ENCODE peak calls at places on chromosomes 2 and 18, in seven cellular contexts. One of them, this sample, is unnamed.

GRCh38 chr18:78765637-78766281 is 213.9 kb upstream of the SALL3 start:
- DNase-seq in RPMI7951: no peak
- DNase-seq in globus pallidus: no peak
- DNase-seq in stimulated activated CD4-positive, alpha-beta T cell treated with anti-CD3 and anti-CD28 coated beads, Interleukin-15, amount 100 ng/mL, for 1 hour: no peak
- DNase-seq in cardiac muscle cell: no peak
- DNase-seq in brain microvascular endothelial cell: no peak
- DNase-seq in midbrain: no peak
- DNase-seq in this sample: peak; percentile 30

GRCh38 chr2:30662268-30663131 is 144.7 kb downstream of the CAPN13 start:
- DNase-seq in RPMI7951: peak; percentile 49
- DNase-seq in globus pallidus: no peak
- DNase-seq in stimulated activated CD4-positive, alpha-beta T cell treated with anti-CD3 and anti-CD28 coated beads, Interleukin-15, amount 100 ng/mL, for 1 hour: no peak
- DNase-seq in cardiac muscle cell: no peak
- DNase-seq in brain microvascular endothelial cell: peak; percentile 59
- DNase-seq in midbrain: no peak
- DNase-seq in this sample: no peak

GRCh38 chr18:48767090-48767670 is 183.6 kb downstream of the SMAD7 start:
- DNase-seq in RPMI7951: no peak
- DNase-seq in globus pallidus: no peak
- DNase-seq in stimulated activated CD4-positive, alpha-beta T cell treated with anti-CD3 and anti-CD28 coated beads, Interleukin-15, amount 100 ng/mL, for 1 hour: no peak
- DNase-seq in cardiac muscle cell: peak; percentile 28
- DNase-seq in brain microvascular endothelial cell: peak; percentile 81
- DNase-seq in midbrain: no peak
- DNase-seq in this sample: no peak

GRCh38 chr2:130328710-130329109 is 14.0 kb upstream of the IMP4 start:
- DNase-seq in RPMI7951: no peak
- DNase-seq in globus pallidus: no peak
- DNase-seq in stimulated activated CD4-positive, alpha-beta T cell treated with anti-CD3 and anti-CD28 coated beads, Interleukin-15, amount 100 ng/mL, for 1 hour: no peak
- DNase-seq in cardiac muscle cell: no peak
- DNase-seq in brain microvascular endothelial cell: no peak
- DNase-seq in midbrain: no peak
- DNase-seq in this sample: no peak

GRCh38 chr2:140586379-140586778 is 1544.4 kb downstream of the LRP1B start:
- DNase-seq in RPMI7951: peak; percentile 4
- DNase-seq in globus pallidus: no peak
- DNase-seq in stimulated activated CD4-positive, alpha-beta T cell treated with anti-CD3 and anti-CD28 coated beads, Interleukin-15, amount 100 ng/mL, for 1 hour: no peak
- DNase-seq in cardiac muscle cell: peak; percentile 33
- DNase-seq in brain microvascular endothelial cell: peak; percentile 14
- DNase-seq in midbrain: no peak
- DNase-seq in this sample: peak; percentile 32

GRCh38 chr2:222306393-222307137 is 7.8 kb upstream of the PAX3 start:
- DNase-seq in RPMI7951: no peak
- DNase-seq in globus pallidus: no peak
- DNase-seq in stimulated activated CD4-positive, alpha-beta T cell treated with anti-CD3 and anti-CD28 coated beads, Interleukin-15, amount 100 ng/mL, for 1 hour: no peak
- DNase-seq in cardiac muscle cell: no peak
- DNase-seq in brain microvascular endothelial cell: no peak
- DNase-seq in midbrain: no peak
- DNase-seq in this sample: peak; percentile 61

GRCh38 chr2:239190346-239190745 is 210.5 kb downstream of the HDAC4 start:
- DNase-seq in RPMI7951: no peak
- DNase-seq in globus pallidus: no peak
- DNase-seq in stimulated activated CD4-positive, alpha-beta T cell treated with anti-CD3 and anti-CD28 coated beads, Interleukin-15, amount 100 ng/mL, for 1 hour: no peak
- DNase-seq in cardiac muscle cell: no peak
- DNase-seq in brain microvascular endothelial cell: no peak
- DNase-seq in midbrain: no peak
- DNase-seq in this sample: no peak

GRCh38 chr18:48814490-48815181 is 136.1 kb downstream of the SMAD7 start:
- DNase-seq in RPMI7951: peak; percentile 24
- DNase-seq in globus pallidus: no peak
- DNase-seq in stimulated activated CD4-positive, alpha-beta T cell treated with anti-CD3 and anti-CD28 coated beads, Interleukin-15, amount 100 ng/mL, for 1 hour: no peak
- DNase-seq in cardiac muscle cell: no peak
- DNase-seq in brain microvascular endothelial cell: no peak
- DNase-seq in midbrain: no peak
- DNase-seq in this sample: no peak

GRCh38 chr2:212392048-212392447 is 146.6 kb downstream of the ERBB4 start:
- DNase-seq in RPMI7951: peak; percentile 1
- DNase-seq in globus pallidus: no peak
- DNase-seq in stimulated activated CD4-positive, alpha-beta T cell treated with anti-CD3 and anti-CD28 coated beads, Interleukin-15, amount 100 ng/mL, for 1 hour: no peak
- DNase-seq in cardiac muscle cell: no peak
- DNase-seq in brain microvascular endothelial cell: no peak
- DNase-seq in midbrain: no peak
- DNase-seq in this sample: no peak

GRCh38 chr2:70928366-70928765 is 7.3 kb upstream of the ATP6V1B1 start:
- DNase-seq in RPMI7951: no peak
- DNase-seq in globus pallidus: no peak
- DNase-seq in stimulated activated CD4-positive, alpha-beta T cell treated with anti-CD3 and anti-CD28 coated beads, Interleukin-15, amount 100 ng/mL, for 1 hour: no peak
- DNase-seq in cardiac muscle cell: no peak
- DNase-seq in brain microvascular endothelial cell: no peak
- DNase-seq in midbrain: no peak
- DNase-seq in this sample: no peak

GRCh38 chr18:35390956-35391695 is 14.0 kb upstream of the ZNF396 start:
- DNase-seq in RPMI7951: no peak
- DNase-seq in globus pallidus: no peak
- DNase-seq in stimulated activated CD4-positive, alpha-beta T cell treated with anti-CD3 and anti-CD28 coated beads, Interleukin-15, amount 100 ng/mL, for 1 hour: no peak
- DNase-seq in cardiac muscle cell: no peak
- DNase-seq in brain microvascular endothelial cell: no peak
- DNase-seq in midbrain: no peak
- DNase-seq in this sample: no peak

GRCh38 chr2:235793163-235793752 is 299.4 kb downstream of the AGAP1 start:
- DNase-seq in RPMI7951: no peak
- DNase-seq in globus pallidus: no peak
- DNase-seq in stimulated activated CD4-positive, alpha-beta T cell treated with anti-CD3 and anti-CD28 coated beads, Interleukin-15, amount 100 ng/mL, for 1 hour: no peak
- DNase-seq in cardiac muscle cell: peak; percentile 22
- DNase-seq in brain microvascular endothelial cell: no peak
- DNase-seq in midbrain: no peak
- DNase-seq in this sample: peak; percentile 71

GRCh38 chr2:104919127-104919526 is 65.2 kb downstream of the POU3F3 start:
- DNase-seq in RPMI7951: peak; percentile 17
- DNase-seq in globus pallidus: no peak
- DNase-seq in stimulated activated CD4-positive, alpha-beta T cell treated with anti-CD3 and anti-CD28 coated beads, Interleukin-15, amount 100 ng/mL, for 1 hour: no peak
- DNase-seq in cardiac muscle cell: no peak
- DNase-seq in brain microvascular endothelial cell: no peak
- DNase-seq in midbrain: no peak
- DNase-seq in this sample: no peak

GRCh38 chr2:121153516-121153915 is 131.5 kb downstream of the TFCP2L1 start:
- DNase-seq in RPMI7951: no peak
- DNase-seq in globus pallidus: no peak
- DNase-seq in stimulated activated CD4-positive, alpha-beta T cell treated with anti-CD3 and anti-CD28 coated beads, Interleukin-15, amount 100 ng/mL, for 1 hour: no peak
- DNase-seq in cardiac muscle cell: no peak
- DNase-seq in brain microvascular endothelial cell: no peak
- DNase-seq in midbrain: no peak
- DNase-seq in this sample: no peak

GRCh38 chr2:172976076-172976579 is 99.5 kb upstream of the MAP3K20 start:
- DNase-seq in RPMI7951: no peak
- DNase-seq in globus pallidus: no peak
- DNase-seq in stimulated activated CD4-positive, alpha-beta T cell treated with anti-CD3 and anti-CD28 coated beads, Interleukin-15, amount 100 ng/mL, for 1 hour: no peak
- DNase-seq in cardiac muscle cell: no peak
- DNase-seq in brain microvascular endothelial cell: no peak
- DNase-seq in midbrain: no peak
- DNase-seq in this sample: no peak

GRCh38 chr2:45433363-45433762 is 177.7 kb downstream of the SRBD1 start:
- DNase-seq in RPMI7951: no peak
- DNase-seq in globus pallidus: no peak
- DNase-seq in stimulated activated CD4-positive, alpha-beta T cell treated with anti-CD3 and anti-CD28 coated beads, Interleukin-15, amount 100 ng/mL, for 1 hour: no peak
- DNase-seq in cardiac muscle cell: no peak
- DNase-seq in brain microvascular endothelial cell: no peak
- DNase-seq in midbrain: no peak
- DNase-seq in this sample: no peak

GRCh38 chr2:101089419-101089818 is 61.8 kb downstream of the TBC1D8 start:
- DNase-seq in RPMI7951: no peak
- DNase-seq in globus pallidus: no peak
- DNase-seq in stimulated activated CD4-positive, alpha-beta T cell treated with anti-CD3 and anti-CD28 coated beads, Interleukin-15, amount 100 ng/mL, for 1 hour: no peak
- DNase-seq in cardiac muscle cell: no peak
- DNase-seq in brain microvascular endothelial cell: no peak
- DNase-seq in midbrain: no peak
- DNase-seq in this sample: no peak

GRCh38 chr2:43133708-43134570 is 92.5 kb downstream of the ZFP36L2 start:
- DNase-seq in RPMI7951: no peak
- DNase-seq in globus pallidus: peak; percentile 75
- DNase-seq in stimulated activated CD4-positive, alpha-beta T cell treated with anti-CD3 and anti-CD28 coated beads, Interleukin-15, amount 100 ng/mL, for 1 hour: peak; percentile 41
- DNase-seq in cardiac muscle cell: no peak
- DNase-seq in brain microvascular endothelial cell: no peak
- DNase-seq in midbrain: peak; percentile 42
- DNase-seq in this sample: peak; percentile 54